ENCODE peak calls at places on chromosomes 1 and 21, in four cellular contexts. One of them, this sample, is unnamed.

GRCh38 chr1:19122668-19123067 is 87.4 kb downstream of the UBR4 start:
- DNase-seq in IMR-90: peak
- DNase-seq in tibial nerve: no peak
- DNase-seq in WERI-Rb-1: no peak
- DNase-seq in this sample: no peak

GRCh38 chr1:172325562-172325961 is 94.9 kb upstream of the C1orf105 start:
- DNase-seq in WERI-Rb-1: no peak
- DNase-seq in IMR-90: peak
- DNase-seq in tibial nerve: no peak
- DNase-seq in this sample: peak

GRCh38 chr1:23178931-23179330 is 10.3 kb upstream of the LUZP1 start:
- DNase-seq in tibial nerve: no peak
- DNase-seq in WERI-Rb-1: no peak
- DNase-seq in IMR-90: peak
- DNase-seq in this sample: no peak

GRCh38 chr1:221157026-221157761 is 278.0 kb downstream of the HLX start:
- DNase-seq in tibial nerve: no peak
- DNase-seq in IMR-90: no peak
- DNase-seq in WERI-Rb-1: no peak
- DNase-seq in this sample: no peak

GRCh38 chr1:21165076-21165475 is 11.6 kb downstream of the EIF4G3 start:
- DNase-seq in IMR-90: no peak
- DNase-seq in tibial nerve: no peak
- DNase-seq in WERI-Rb-1: no peak
- DNase-seq in this sample: no peak

GRCh38 chr1:103101399-103101798 is 6.9 kb downstream of the COL11A1 start:
- DNase-seq in WERI-Rb-1: no peak
- DNase-seq in IMR-90: no peak
- DNase-seq in tibial nerve: no peak
- DNase-seq in this sample: no peak

GRCh38 chr21:14403681-14404318 is 20.9 kb upstream of the HSPA13 start:
- DNase-seq in tibial nerve: no peak
- DNase-seq in WERI-Rb-1: no peak
- DNase-seq in IMR-90: peak
- DNase-seq in this sample: no peak

GRCh38 chr1:1082239-1083180 is 8.4 kb upstream of the RNF223 start:
- DNase-seq in WERI-Rb-1: no peak
- DNase-seq in IMR-90: no peak
- DNase-seq in tibial nerve: no peak
- DNase-seq in this sample: no peak

GRCh38 chr21:38142226-38142625 is 114.6 kb upstream of the KCNJ15 start:
- DNase-seq in tibial nerve: no peak
- DNase-seq in IMR-90: no peak
- DNase-seq in WERI-Rb-1: no peak
- DNase-seq in this sample: no peak

GRCh38 chr1:90990779-90991178 is 31.1 kb downstream of the ZNF644 start:
- DNase-seq in WERI-Rb-1: no peak
- DNase-seq in tibial nerve: no peak
- DNase-seq in IMR-90: no peak
- DNase-seq in this sample: no peak

GRCh38 chr1:61083799-61084385 is 1.5 kb downstream of the NFIA start:
- DNase-seq in tibial nerve: no peak
- DNase-seq in WERI-Rb-1: no peak
- DNase-seq in IMR-90: no peak
- DNase-seq in this sample: no peak
- H3K4me3 ChIP-seq in tibial nerve: peak
- H3K4me3 ChIP-seq in WERI-Rb-1: peak
- H3K4me3 ChIP-seq in IMR-90: peak
- H3K4me3 ChIP-seq in this sample: peak

GRCh38 chr1:159855709-159856108 is 6.7 kb downstream of the VSIG8 start:
- DNase-seq in WERI-Rb-1: no peak
- DNase-seq in tibial nerve: no peak
- DNase-seq in IMR-90: no peak
- DNase-seq in this sample: no peak
- H3K4me3 ChIP-seq in WERI-Rb-1: no peak
- H3K4me3 ChIP-seq in tibial nerve: no peak
- H3K4me3 ChIP-seq in IMR-90: no peak
- H3K4me3 ChIP-seq in this sample: no peak

GRCh38 chr1:244010599-244011211 is 40.4 kb upstream of the ZBTB18 start:
- DNase-seq in WERI-Rb-1: no peak
- DNase-seq in IMR-90: no peak
- DNase-seq in tibial nerve: no peak
- DNase-seq in this sample: no peak
- H3K4me3 ChIP-seq in WERI-Rb-1: no peak
- H3K4me3 ChIP-seq in IMR-90: no peak
- H3K4me3 ChIP-seq in tibial nerve: no peak
- H3K4me3 ChIP-seq in this sample: no peak

DNA sequence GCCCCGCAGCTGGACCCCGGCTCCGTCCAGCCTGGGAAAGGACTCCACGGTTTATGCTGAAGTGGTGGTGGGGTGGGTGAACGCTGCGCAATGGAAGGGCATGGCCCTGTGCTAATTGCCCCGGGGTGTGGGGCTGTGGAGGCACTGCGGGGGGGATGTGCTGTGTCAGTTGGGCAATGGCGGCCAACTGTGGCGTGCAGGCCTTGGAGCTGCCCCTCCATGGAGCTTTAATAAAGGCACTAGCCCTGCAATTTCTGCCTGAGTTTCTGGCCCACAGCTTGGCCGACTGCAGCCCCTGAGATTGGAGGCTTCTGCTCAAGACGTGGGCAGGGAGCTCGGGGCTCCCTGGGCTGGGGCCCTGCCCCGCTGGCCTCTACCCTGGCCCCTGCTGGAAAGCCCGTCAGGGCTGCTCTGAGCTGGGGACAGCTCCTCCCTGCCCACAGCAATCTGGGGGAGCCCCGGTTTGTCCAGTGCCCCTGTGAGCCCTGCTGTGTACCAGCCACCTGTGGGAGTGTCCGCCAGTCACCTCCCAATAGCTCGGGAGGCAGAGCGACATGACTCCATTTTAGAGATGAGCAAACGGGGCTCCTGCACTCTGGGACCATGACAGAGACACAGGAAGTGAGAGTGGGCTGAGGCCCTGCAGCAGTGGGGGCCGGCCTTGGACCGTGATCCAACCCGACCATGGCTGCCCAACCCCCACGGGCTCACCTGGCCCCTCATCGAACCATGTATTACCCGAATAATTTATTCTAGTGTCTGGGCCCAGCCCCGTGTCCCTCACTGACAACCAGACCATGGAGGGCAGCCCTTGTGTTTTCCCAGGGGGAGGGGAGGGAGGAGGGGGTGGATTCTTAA is 8.7 kb upstream of the TNFRSF14 start:
- DNase-seq in WERI-Rb-1: no peak
- DNase-seq in IMR-90: no peak
- DNase-seq in tibial nerve: peak
- DNase-seq in this sample: no peak
- H3K4me3 ChIP-seq in WERI-Rb-1: no peak
- H3K4me3 ChIP-seq in IMR-90: peak
- H3K4me3 ChIP-seq in tibial nerve: peak
- H3K4me3 ChIP-seq in this sample: peak

DNA sequence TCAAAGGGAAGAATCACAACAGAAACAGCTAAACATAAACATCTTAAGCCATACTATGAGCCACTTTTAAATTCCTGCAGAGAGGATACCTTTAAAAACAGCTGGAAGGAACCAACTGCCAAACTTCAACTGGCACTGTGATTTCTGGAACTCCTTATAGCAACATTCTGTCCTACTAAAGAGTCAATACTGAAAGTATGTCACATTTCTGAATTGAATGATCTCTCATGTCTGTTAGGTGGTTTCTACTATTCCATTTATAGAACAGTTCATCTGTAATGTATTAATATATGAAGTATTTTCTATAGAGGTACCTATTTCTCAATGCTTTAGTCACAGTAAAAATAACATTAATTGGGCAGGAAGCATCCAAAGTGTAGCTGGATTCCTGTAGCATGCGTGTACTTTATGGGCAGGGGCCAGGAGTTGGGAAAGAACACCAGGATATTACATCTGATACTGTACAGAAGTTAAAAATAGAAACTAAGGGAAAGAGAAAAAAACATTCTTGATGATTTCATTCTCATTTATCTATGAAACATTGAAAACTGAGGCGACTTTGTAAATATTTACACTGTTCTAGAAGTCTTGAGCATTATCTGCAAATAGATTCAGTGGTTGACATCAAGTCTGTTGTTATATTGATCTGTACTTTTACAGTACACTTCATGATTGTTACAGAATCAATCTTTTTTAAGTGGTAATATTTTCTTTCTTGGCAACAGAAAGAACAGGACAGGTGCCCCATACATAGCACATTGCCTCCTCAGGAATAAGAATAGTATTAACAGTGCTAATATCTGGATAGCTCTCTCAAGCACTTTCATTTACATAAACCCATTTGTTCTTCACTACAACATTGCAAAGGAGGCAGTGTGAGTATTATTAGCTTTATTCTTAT is 6.1 kb upstream of the ZNF281 start:
- DNase-seq in IMR-90: peak
- DNase-seq in tibial nerve: peak
- DNase-seq in WERI-Rb-1: no peak
- DNase-seq in this sample: peak
- H3K4me3 ChIP-seq in IMR-90: no peak
- H3K4me3 ChIP-seq in tibial nerve: no peak
- H3K4me3 ChIP-seq in WERI-Rb-1: no peak
- H3K4me3 ChIP-seq in this sample: no peak

GRCh38 chr1:227789042-227789880 is 26.2 kb upstream of the PRSS38 start:
- DNase-seq in WERI-Rb-1: no peak
- DNase-seq in IMR-90: peak
- DNase-seq in tibial nerve: peak
- DNase-seq in this sample: no peak

GRCh38 chr1:227790868-227791267 is 24.6 kb upstream of the PRSS38 start:
- DNase-seq in WERI-Rb-1: no peak
- DNase-seq in IMR-90: no peak
- DNase-seq in tibial nerve: peak
- DNase-seq in this sample: no peak

GRCh38 chr1:227791425-227792090 is 23.9 kb upstream of the PRSS38 start:
- DNase-seq in IMR-90: no peak
- DNase-seq in tibial nerve: peak
- DNase-seq in WERI-Rb-1: no peak
- DNase-seq in this sample: no peak

GRCh38 chr1:227788279-227789041 is 27.0 kb upstream of the PRSS38 start:
- DNase-seq in tibial nerve: no peak
- DNase-seq in WERI-Rb-1: peak
- DNase-seq in IMR-90: no peak
- DNase-seq in this sample: peak

DNA sequence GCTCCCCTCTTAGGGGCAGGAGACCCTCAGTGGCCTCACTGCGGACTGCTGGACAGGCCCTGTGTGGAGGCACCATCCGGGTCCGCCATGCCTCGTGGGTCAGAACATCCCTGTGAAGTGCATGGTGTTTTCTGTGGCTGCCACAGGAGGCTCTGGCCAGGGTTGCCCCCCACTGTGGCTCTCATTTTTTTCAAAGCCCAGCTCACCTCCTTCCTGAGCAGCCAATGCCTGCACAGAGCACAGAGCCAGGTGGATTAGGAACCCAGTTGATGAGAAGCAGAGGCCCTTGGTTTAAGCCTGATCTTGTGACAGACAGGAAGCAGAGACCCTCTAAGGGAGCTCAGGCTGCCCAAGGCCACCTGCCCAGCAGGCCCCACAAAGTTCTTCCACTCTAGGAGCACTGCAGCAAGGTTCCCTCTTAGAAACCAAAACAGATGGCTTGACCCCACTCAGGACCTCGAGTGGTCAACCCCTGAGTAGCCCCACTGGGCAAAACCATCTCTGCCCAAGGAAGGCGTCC is 25.5 kb upstream of the PRSS38 start:
- DNase-seq in IMR-90: no peak
- DNase-seq in tibial nerve: peak
- DNase-seq in WERI-Rb-1: no peak
- DNase-seq in this sample: no peak
- H3K4me3 ChIP-seq in IMR-90: no peak
- H3K4me3 ChIP-seq in tibial nerve: no peak
- H3K4me3 ChIP-seq in WERI-Rb-1: no peak
- H3K4me3 ChIP-seq in this sample: no peak

DNA sequence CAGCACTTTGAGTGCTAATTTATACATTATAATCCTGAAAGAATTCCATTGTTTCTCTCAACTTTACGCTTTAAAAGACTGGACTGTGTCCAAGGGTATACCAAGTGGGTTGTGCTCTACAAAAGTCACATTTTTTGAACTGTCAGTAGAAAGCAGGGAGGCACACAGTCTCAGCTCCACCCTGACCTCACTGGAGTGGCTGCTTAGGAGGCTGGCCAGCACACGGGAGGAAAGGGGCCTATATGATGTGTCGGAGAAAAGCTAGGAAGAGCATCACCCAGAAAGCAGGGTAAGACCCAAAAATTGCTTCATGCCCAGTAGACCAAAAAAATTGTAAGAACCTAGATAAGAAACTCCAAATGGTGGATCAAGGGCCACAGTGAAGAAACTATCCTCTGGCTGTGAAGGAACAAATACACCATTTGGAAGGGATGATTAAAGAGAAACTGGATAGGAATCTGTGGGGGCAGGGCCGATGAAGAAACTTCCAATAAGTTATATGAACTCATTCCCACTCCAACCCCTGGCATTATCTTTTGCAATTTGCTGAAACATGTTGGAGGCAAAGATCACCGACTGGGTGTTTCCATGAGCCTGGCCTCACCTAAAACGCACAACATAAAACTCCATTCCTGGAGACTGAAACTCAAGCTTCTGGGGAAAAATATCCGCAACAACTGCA is 1.9 kb downstream of the S100A10 start:
- DNase-seq in IMR-90: no peak
- DNase-seq in WERI-Rb-1: no peak
- DNase-seq in tibial nerve: no peak
- DNase-seq in this sample: peak
- H3K4me3 ChIP-seq in IMR-90: peak
- H3K4me3 ChIP-seq in WERI-Rb-1: no peak
- H3K4me3 ChIP-seq in tibial nerve: peak
- H3K4me3 ChIP-seq in this sample: peak

DNA sequence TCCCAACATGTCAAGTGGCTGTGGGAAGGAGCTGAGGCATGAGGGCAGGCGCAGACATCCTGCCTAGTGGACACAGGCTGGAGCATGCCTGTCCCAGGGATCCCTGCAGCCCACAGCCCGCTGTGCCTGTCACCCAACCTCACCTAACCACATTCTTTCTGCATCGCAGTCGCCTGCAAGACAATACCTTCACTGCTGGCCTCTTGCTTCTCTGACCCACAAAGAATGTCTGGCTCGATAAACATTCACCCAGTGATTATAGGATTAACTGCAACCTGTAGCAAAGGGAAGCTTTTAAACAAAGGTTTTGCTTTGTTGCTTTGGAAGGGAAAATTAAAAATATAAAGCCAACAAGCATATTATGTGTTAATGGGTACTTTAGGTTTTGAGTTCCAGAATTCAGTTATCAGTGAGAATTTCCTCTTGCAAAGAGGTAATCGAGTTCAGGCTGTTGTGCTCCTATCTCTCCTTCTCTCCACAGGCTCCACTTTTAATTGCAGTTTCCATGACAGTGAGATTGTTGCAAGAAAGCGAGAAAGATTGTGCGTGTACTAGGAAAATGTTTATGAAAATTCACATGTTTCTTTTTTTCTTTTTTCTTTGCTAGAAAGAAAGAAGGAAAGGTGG is 40.0 kb upstream of the ZNF648 start:
- DNase-seq in WERI-Rb-1: no peak
- DNase-seq in IMR-90: no peak
- DNase-seq in tibial nerve: no peak
- DNase-seq in this sample: no peak
- H3K4me3 ChIP-seq in WERI-Rb-1: no peak
- H3K4me3 ChIP-seq in IMR-90: no peak
- H3K4me3 ChIP-seq in tibial nerve: no peak
- H3K4me3 ChIP-seq in this sample: no peak

This sample was measured in SJSA1.